ENCODE peak calls at places on chromosomes 13 and 19, in nine cellular contexts. One of them, this sample, is unnamed.

GRCh38 chr13:24261566-24261965 is 47.8 kb upstream of the C1QTNF9 start:
- DNase-seq in mucosa of descending colon: no peak
- DNase-seq in lower leg skin: peak
- DNase-seq in epithelial cell of esophagus: no peak
- DNase-seq in Peyer's patch: no peak
- DNase-seq in foreskin fibroblast: no peak
- DNase-seq in bronchial epithelial cell: no peak
- DNase-seq in GM23338: no peak
- DNase-seq in tibial artery: no peak
- DNase-seq in this sample: no peak

GRCh38 chr19:1090731-1091543 is 4.2 kb downstream of the POLR2E start:
- DNase-seq in foreskin fibroblast: no peak
- DNase-seq in Peyer's patch: no peak
- DNase-seq in mucosa of descending colon: peak
- DNase-seq in GM23338: no peak
- DNase-seq in bronchial epithelial cell: no peak
- DNase-seq in epithelial cell of esophagus: no peak
- DNase-seq in tibial artery: no peak
- DNase-seq in lower leg skin: no peak
- DNase-seq in this sample: no peak

GRCh38 chr13:30830638-30830965 is 75.5 kb upstream of the MEDAG start:
- DNase-seq in GM23338: no peak
- DNase-seq in bronchial epithelial cell: peak
- DNase-seq in lower leg skin: no peak
- DNase-seq in foreskin fibroblast: no peak
- DNase-seq in Peyer's patch: no peak
- DNase-seq in mucosa of descending colon: no peak
- DNase-seq in epithelial cell of esophagus: no peak
- DNase-seq in tibial artery: no peak
- DNase-seq in this sample: peak

GRCh38 chr19:4676955-4677731 is 7.0 kb upstream of the MYDGF start:
- DNase-seq in lower leg skin: no peak
- DNase-seq in Peyer's patch: no peak
- DNase-seq in bronchial epithelial cell: peak
- DNase-seq in foreskin fibroblast: peak
- DNase-seq in mucosa of descending colon: no peak
- DNase-seq in epithelial cell of esophagus: peak
- DNase-seq in tibial artery: no peak
- DNase-seq in GM23338: peak
- DNase-seq in this sample: peak

GRCh38 chr19:7925171-7925837 is 631 bp downstream of the CTXN1 start:
- DNase-seq in Peyer's patch: peak
- DNase-seq in lower leg skin: peak
- DNase-seq in foreskin fibroblast: peak
- DNase-seq in epithelial cell of esophagus: peak
- DNase-seq in mucosa of descending colon: peak
- DNase-seq in tibial artery: peak
- DNase-seq in GM23338: peak
- DNase-seq in bronchial epithelial cell: peak
- DNase-seq in this sample: peak

GRCh38 chr13:19153782-19154450 is 27.7 kb downstream of the TUBA3C start:
- DNase-seq in tibial artery: no peak
- DNase-seq in mucosa of descending colon: no peak
- DNase-seq in foreskin fibroblast: no peak
- DNase-seq in GM23338: no peak
- DNase-seq in lower leg skin: no peak
- DNase-seq in bronchial epithelial cell: no peak
- DNase-seq in Peyer's patch: no peak
- DNase-seq in epithelial cell of esophagus: no peak
- DNase-seq in this sample: no peak

GRCh38 chr13:19791953-19792537 is 9.3 kb upstream of the PSPC1 start:
- DNase-seq in epithelial cell of esophagus: no peak
- DNase-seq in foreskin fibroblast: no peak
- DNase-seq in Peyer's patch: no peak
- DNase-seq in bronchial epithelial cell: no peak
- DNase-seq in lower leg skin: no peak
- DNase-seq in mucosa of descending colon: no peak
- DNase-seq in tibial artery: no peak
- DNase-seq in GM23338: peak
- DNase-seq in this sample: no peak

GRCh38 chr19:32392142-32392541 is 13.4 kb upstream of the DPY19L3 start:
- DNase-seq in lower leg skin: no peak
- DNase-seq in Peyer's patch: no peak
- DNase-seq in mucosa of descending colon: no peak
- DNase-seq in GM23338: no peak
- DNase-seq in tibial artery: no peak
- DNase-seq in foreskin fibroblast: no peak
- DNase-seq in epithelial cell of esophagus: no peak
- DNase-seq in bronchial epithelial cell: no peak
- DNase-seq in this sample: no peak

GRCh38 chr13:108214511-108215383 is 589 bp downstream of the LIG4 start:
- DNase-seq in lower leg skin: no peak
- DNase-seq in foreskin fibroblast: no peak
- DNase-seq in GM23338: peak
- DNase-seq in Peyer's patch: no peak
- DNase-seq in bronchial epithelial cell: peak
- DNase-seq in tibial artery: no peak
- DNase-seq in epithelial cell of esophagus: peak
- DNase-seq in mucosa of descending colon: no peak
- DNase-seq in this sample: peak

GRCh38 chr13:112968380-112968909 is 569 bp upstream of the MCF2L start:
- DNase-seq in mucosa of descending colon: peak
- DNase-seq in bronchial epithelial cell: no peak
- DNase-seq in lower leg skin: no peak
- DNase-seq in tibial artery: no peak
- DNase-seq in epithelial cell of esophagus: no peak
- DNase-seq in foreskin fibroblast: no peak
- DNase-seq in GM23338: peak
- DNase-seq in Peyer's patch: peak
- DNase-seq in this sample: no peak

GRCh38 chr13:44768775-44769578 is 192.8 kb upstream of the TSC22D1 start:
- DNase-seq in lower leg skin: peak
- DNase-seq in mucosa of descending colon: no peak
- DNase-seq in epithelial cell of esophagus: no peak
- DNase-seq in Peyer's patch: no peak
- DNase-seq in bronchial epithelial cell: no peak
- DNase-seq in tibial artery: no peak
- DNase-seq in GM23338: no peak
- DNase-seq in foreskin fibroblast: no peak
- DNase-seq in this sample: peak

GRCh38 chr13:44768233-44768632 is 192.1 kb upstream of the TSC22D1 start:
- DNase-seq in mucosa of descending colon: no peak
- DNase-seq in GM23338: no peak
- DNase-seq in bronchial epithelial cell: peak
- DNase-seq in foreskin fibroblast: no peak
- DNase-seq in epithelial cell of esophagus: no peak
- DNase-seq in tibial artery: no peak
- DNase-seq in lower leg skin: peak
- DNase-seq in Peyer's patch: no peak
- DNase-seq in this sample: peak

GRCh38 chr13:44765076-44765475 is 188.9 kb upstream of the TSC22D1 start:
- DNase-seq in tibial artery: no peak
- DNase-seq in lower leg skin: no peak
- DNase-seq in epithelial cell of esophagus: no peak
- DNase-seq in bronchial epithelial cell: no peak
- DNase-seq in GM23338: no peak
- DNase-seq in mucosa of descending colon: no peak
- DNase-seq in foreskin fibroblast: no peak
- DNase-seq in Peyer's patch: no peak
- DNase-seq in this sample: no peak

GRCh38 chr13:44767257-44767656 is 191.1 kb upstream of the TSC22D1 start:
- DNase-seq in epithelial cell of esophagus: no peak
- DNase-seq in lower leg skin: no peak
- DNase-seq in Peyer's patch: no peak
- DNase-seq in tibial artery: no peak
- DNase-seq in bronchial epithelial cell: no peak
- DNase-seq in GM23338: no peak
- DNase-seq in foreskin fibroblast: no peak
- DNase-seq in mucosa of descending colon: no peak
- DNase-seq in this sample: no peak

DNA sequence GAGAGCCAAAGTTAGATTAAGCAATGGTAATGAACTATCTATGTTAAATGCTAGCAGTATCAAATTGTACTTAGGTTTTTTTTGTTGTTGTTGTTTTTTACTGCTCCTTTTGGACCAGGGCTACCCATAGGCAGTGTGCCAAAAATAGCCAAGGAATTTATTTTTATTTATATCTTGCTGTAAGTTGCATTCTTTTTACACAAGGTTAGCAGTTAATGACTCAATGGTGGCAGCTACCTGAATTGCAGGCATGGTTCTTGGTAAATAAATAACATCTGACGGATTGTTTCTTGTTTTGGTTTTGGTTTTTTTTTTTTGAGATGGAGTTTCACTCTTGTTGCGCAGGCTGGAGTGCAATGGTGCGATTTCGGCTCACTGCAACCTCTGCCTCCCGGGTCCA is 194.8 kb upstream of the TSC22D1 start:
- DNase-seq in GM23338: no peak
- DNase-seq in lower leg skin: peak
- DNase-seq in Peyer's patch: no peak
- DNase-seq in epithelial cell of esophagus: no peak
- DNase-seq in tibial artery: no peak
- DNase-seq in bronchial epithelial cell: no peak
- DNase-seq in foreskin fibroblast: no peak
- DNase-seq in mucosa of descending colon: no peak
- DNase-seq in this sample: no peak
- TF ChIP-seq CTCF in GM23338: no peak
- TF ChIP-seq CTCF in lower leg skin: no peak
- TF ChIP-seq CTCF in Peyer's patch: no peak
- TF ChIP-seq CTCF in epithelial cell of esophagus: no peak
- TF ChIP-seq CTCF in tibial artery: no peak
- TF ChIP-seq CTCF in bronchial epithelial cell: no peak
- TF ChIP-seq CTCF in foreskin fibroblast: no peak
- TF ChIP-seq CTCF in mucosa of descending colon: no peak
- TF ChIP-seq CTCF in this sample: no peak

GRCh38 chr19:14383898-14384669 is 2.8 kb downstream of the ADGRE5 start:
- DNase-seq in GM23338: no peak
- DNase-seq in bronchial epithelial cell: peak
- DNase-seq in epithelial cell of esophagus: peak
- DNase-seq in Peyer's patch: no peak
- DNase-seq in tibial artery: peak
- DNase-seq in mucosa of descending colon: peak
- DNase-seq in lower leg skin: no peak
- DNase-seq in foreskin fibroblast: peak
- DNase-seq in this sample: peak
- H3K4me3 ChIP-seq in GM23338: no peak
- H3K4me3 ChIP-seq in bronchial epithelial cell: no peak
- H3K4me3 ChIP-seq in epithelial cell of esophagus: no peak
- H3K4me3 ChIP-seq in Peyer's patch: peak
- H3K4me3 ChIP-seq in tibial artery: peak
- H3K4me3 ChIP-seq in mucosa of descending colon: no peak
- H3K4me3 ChIP-seq in lower leg skin: no peak
- H3K4me3 ChIP-seq in foreskin fibroblast: peak
- H3K4me3 ChIP-seq in this sample: no peak

GRCh38 chr13:70338608-70339007 is 230.4 kb upstream of the KLHL1 start:
- DNase-seq in epithelial cell of esophagus: no peak
- DNase-seq in lower leg skin: no peak
- DNase-seq in tibial artery: no peak
- DNase-seq in mucosa of descending colon: no peak
- DNase-seq in GM23338: no peak
- DNase-seq in foreskin fibroblast: no peak
- DNase-seq in Peyer's patch: no peak
- DNase-seq in bronchial epithelial cell: no peak
- DNase-seq in this sample: no peak

GRCh38 chr13:70333752-70334151 is 225.5 kb upstream of the KLHL1 start:
- DNase-seq in epithelial cell of esophagus: no peak
- DNase-seq in Peyer's patch: no peak
- DNase-seq in GM23338: no peak
- DNase-seq in tibial artery: no peak
- DNase-seq in foreskin fibroblast: no peak
- DNase-seq in mucosa of descending colon: no peak
- DNase-seq in lower leg skin: no peak
- DNase-seq in bronchial epithelial cell: no peak
- DNase-seq in this sample: no peak

DNA sequence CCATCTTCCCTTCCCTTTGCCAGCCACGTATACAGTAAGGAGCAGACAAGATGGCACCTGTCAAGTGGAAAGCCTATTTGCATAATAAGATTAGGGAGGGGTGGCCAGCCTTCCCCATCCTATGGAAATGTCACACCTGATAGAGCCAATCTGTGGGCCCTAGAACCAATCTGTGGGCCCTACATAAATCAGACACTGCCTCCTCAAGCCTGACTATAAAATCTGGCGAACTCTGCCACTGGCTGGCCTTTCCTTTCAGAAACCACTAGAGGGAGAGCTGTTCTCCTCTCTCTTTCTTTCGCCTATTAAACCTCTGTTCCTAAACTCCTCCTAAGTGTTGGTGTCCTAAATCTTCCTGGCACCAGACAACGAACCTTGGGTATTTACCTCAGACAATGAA is 231.5 kb upstream of the KLHL1 start:
- DNase-seq in lower leg skin: no peak
- DNase-seq in bronchial epithelial cell: peak
- DNase-seq in epithelial cell of esophagus: peak
- DNase-seq in Peyer's patch: no peak
- DNase-seq in foreskin fibroblast: no peak
- DNase-seq in mucosa of descending colon: no peak
- DNase-seq in tibial artery: no peak
- DNase-seq in GM23338: peak
- DNase-seq in this sample: no peak
- TF ChIP-seq CTCF in lower leg skin: no peak
- TF ChIP-seq CTCF in bronchial epithelial cell: peak
- TF ChIP-seq CTCF in epithelial cell of esophagus: peak
- TF ChIP-seq CTCF in Peyer's patch: no peak
- TF ChIP-seq CTCF in foreskin fibroblast: no peak
- TF ChIP-seq CTCF in mucosa of descending colon: peak
- TF ChIP-seq CTCF in tibial artery: no peak
- TF ChIP-seq CTCF in GM23338: peak
- TF ChIP-seq CTCF in this sample: peak

GRCh38 chr19:3618811-3619630 is 7.6 kb downstream of the CACTIN start:
- DNase-seq in epithelial cell of esophagus: no peak
- DNase-seq in bronchial epithelial cell: no peak
- DNase-seq in foreskin fibroblast: no peak
- DNase-seq in tibial artery: no peak
- DNase-seq in mucosa of descending colon: peak
- DNase-seq in Peyer's patch: no peak
- DNase-seq in lower leg skin: no peak
- DNase-seq in GM23338: no peak
- DNase-seq in this sample: no peak

GRCh38 chr19:3619631-3620012 is 7.0 kb downstream of the CACTIN start:
- DNase-seq in bronchial epithelial cell: no peak
- DNase-seq in GM23338: no peak
- DNase-seq in tibial artery: no peak
- DNase-seq in mucosa of descending colon: peak
- DNase-seq in foreskin fibroblast: no peak
- DNase-seq in epithelial cell of esophagus: no peak
- DNase-seq in lower leg skin: no peak
- DNase-seq in Peyer's patch: no peak
- DNase-seq in this sample: no peak

GRCh38 chr19:3618144-3618810 is 8.3 kb downstream of the CACTIN start:
- DNase-seq in lower leg skin: no peak
- DNase-seq in bronchial epithelial cell: no peak
- DNase-seq in tibial artery: peak
- DNase-seq in epithelial cell of esophagus: peak
- DNase-seq in mucosa of descending colon: peak
- DNase-seq in foreskin fibroblast: peak
- DNase-seq in Peyer's patch: peak
- DNase-seq in GM23338: peak
- DNase-seq in this sample: peak

GRCh38 chr19:3615524-3616135 is 9.0 kb upstream of the TBXA2R start:
- DNase-seq in GM23338: no peak
- DNase-seq in epithelial cell of esophagus: no peak
- DNase-seq in lower leg skin: no peak
- DNase-seq in mucosa of descending colon: no peak
- DNase-seq in bronchial epithelial cell: no peak
- DNase-seq in tibial artery: no peak
- DNase-seq in Peyer's patch: no peak
- DNase-seq in foreskin fibroblast: no peak
- DNase-seq in this sample: no peak

GRCh38 chr19:3617463-3617862 is 9.1 kb downstream of the CACTIN start:
- DNase-seq in foreskin fibroblast: no peak
- DNase-seq in lower leg skin: no peak
- DNase-seq in tibial artery: no peak
- DNase-seq in mucosa of descending colon: no peak
- DNase-seq in bronchial epithelial cell: no peak
- DNase-seq in epithelial cell of esophagus: no peak
- DNase-seq in Peyer's patch: no peak
- DNase-seq in GM23338: peak
- DNase-seq in this sample: no peak
- H3K4me3 ChIP-seq in foreskin fibroblast: no peak
- H3K4me3 ChIP-seq in lower leg skin: no peak
- H3K4me3 ChIP-seq in tibial artery: no peak
- H3K4me3 ChIP-seq in mucosa of descending colon: no peak
- H3K4me3 ChIP-seq in bronchial epithelial cell: no peak
- H3K4me3 ChIP-seq in epithelial cell of esophagus: no peak
- H3K4me3 ChIP-seq in Peyer's patch: no peak
- H3K4me3 ChIP-seq in GM23338: no peak
- H3K4me3 ChIP-seq in this sample: no peak

This sample was measured in cardiac fibroblast.